ENCODE peak calls at places on chromosomes 2 and 18, in six cellular contexts. V, S, Y, D, X and Z are unnamed samples.
A peak's percentile ranks its signal among the peaks of the same experiment; 100 is the strongest.

GRCh38 chr2:232890896-232891601 is 21.0 kb downstream of the SNORC start:
- DNase-seq in V (peak; percentile 62), S (no peak), Y (no peak), D (peak; percentile 40), X (peak; percentile 35), Z (peak; percentile 84)

GRCh38 chr18:34729740-34730338 is 19.7 kb downstream of the DTNA start:
- DNase-seq in V (no peak), S (no peak), Y (peak; percentile 30), D (no peak), X (no peak), Z (no peak)

GRCh38 chr2:96856776-96857673 is 791 bp downstream of the ANKRD39 start:
- DNase-seq in V (no peak), S (peak; percentile 40), Y (peak; percentile 37), D (no peak), X (no peak), Z (no peak)

GRCh38 chr2:215218587-215219577 is 80.5 kb upstream of the ABCA12 start:
- DNase-seq in V (peak; percentile 49), S (peak; percentile 13), Y (peak; percentile 21), D (no peak), X (no peak), Z (no peak)

GRCh38 chr2:180753809-180754761 is 226.3 kb upstream of the UBE2E3 start:
- DNase-seq in V (peak; percentile 72), S (peak; percentile 80), Y (no peak), D (peak; percentile 65), X (no peak), Z (no peak)

GRCh38 chr2:97724946-97725688 is 11.7 kb downstream of the ZAP70 start:
- DNase-seq in V (no peak), S (no peak), Y (no peak), D (no peak), X (no peak), Z (no peak)

GRCh38 chr2:187057466-187057865 is 208.5 kb upstream of the ZSWIM2 start:
- DNase-seq in V (no peak), S (no peak), Y (no peak), D (no peak), X (no peak), Z (no peak)

GRCh38 chr2:49154891-49155290 is 576 bp upstream of the FSHR start:
- DNase-seq in V (no peak), S (no peak), Y (no peak), D (no peak), X (no peak), Z (no peak)

GRCh38 chr2:54838585-54839035 is 115.1 kb downstream of the EML6 start:
- DNase-seq in V (peak; percentile 50), S (peak; percentile 83), Y (peak; percentile 64), D (peak; percentile 55), X (peak; percentile 42), Z (peak; percentile 35)

GRCh38 chr2:223414646-223415045 is 187.5 kb downstream of the SCG2 start:
- DNase-seq in V (no peak), S (peak; percentile 70), Y (peak; percentile 32), D (peak; percentile 94), X (no peak), Z (no peak)

GRCh38 chr2:40431600-40431955 is 20.3 kb downstream of the SLC8A1 start:
- DNase-seq in V (no peak), S (peak; percentile 93), Y (peak; percentile 66), D (peak; percentile 94), X (no peak), Z (no peak)

GRCh38 chr2:205629021-205629817 is 53.1 kb upstream of the NRP2 start:
- DNase-seq in V (no peak), S (no peak), Y (no peak), D (no peak), X (no peak), Z (no peak)

GRCh38 chr18:7577706-7578105 is 10.6 kb downstream of the PTPRM start:
- DNase-seq in V (no peak), S (no peak), Y (no peak), D (peak; percentile 84), X (no peak), Z (no peak)

GRCh38 chr2:10661846-10662245 is 27.9 kb downstream of the NOL10 start:
- DNase-seq in V (no peak), S (no peak), Y (no peak), D (no peak), X (no peak), Z (no peak)

DNA sequence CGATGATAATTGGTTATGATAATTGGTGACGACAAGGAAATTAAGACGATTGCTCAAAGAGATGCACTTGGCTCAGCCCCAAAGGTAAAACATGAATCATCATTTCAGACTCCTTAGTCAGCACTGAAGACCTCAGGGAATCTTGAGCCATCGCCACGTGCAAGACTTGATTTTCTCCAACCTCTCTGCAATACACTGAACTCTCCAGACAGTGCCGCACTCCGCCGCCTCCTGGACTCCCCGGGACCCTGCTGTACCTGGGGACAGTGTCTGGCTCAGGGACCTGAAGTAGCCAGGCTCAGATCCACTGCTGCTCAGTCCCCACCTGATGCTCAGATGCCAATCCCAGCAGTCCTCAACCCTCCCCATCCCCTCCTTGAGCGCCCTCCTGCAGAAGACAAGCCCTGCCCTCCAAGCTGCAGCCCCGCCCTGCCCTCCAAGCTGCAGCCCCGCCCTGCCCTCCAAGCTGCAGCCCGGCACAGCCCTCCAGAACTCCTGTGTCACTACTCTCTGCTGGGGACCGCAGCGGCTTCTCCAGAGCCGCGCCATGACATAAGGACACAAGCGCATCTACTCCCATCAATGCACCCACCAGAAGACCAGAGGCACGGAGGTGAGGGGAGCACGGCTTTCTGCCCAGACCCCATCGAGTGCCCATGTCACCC is 1.1 kb downstream of the TMEM18 start:
- DNase-seq in V (peak; percentile 83), S (peak; percentile 95), Y (peak; percentile 51), D (peak; percentile 91), X (peak; percentile 43), Z (no peak)
- TF ChIP-seq CTCF in V (peak; percentile 56), S (peak; percentile 44), Y (no peak), D (peak; percentile 53), X (peak; percentile 47), Z (peak; percentile 3)

GRCh38 chr2:150911766-150912280 is 349.8 kb downstream of the RBM43 start:
- DNase-seq in V (peak; percentile 65), S (peak; percentile 97), Y (peak; percentile 61), D (peak; percentile 82), X (no peak), Z (no peak)

GRCh38 chr2:150907466-150907865 is 354.2 kb downstream of the RBM43 start:
- DNase-seq in V (no peak), S (no peak), Y (no peak), D (no peak), X (no peak), Z (no peak)

GRCh38 chr2:150909090-150909489 is 352.6 kb downstream of the RBM43 start:
- DNase-seq in V (no peak), S (no peak), Y (no peak), D (no peak), X (no peak), Z (no peak)

DNA sequence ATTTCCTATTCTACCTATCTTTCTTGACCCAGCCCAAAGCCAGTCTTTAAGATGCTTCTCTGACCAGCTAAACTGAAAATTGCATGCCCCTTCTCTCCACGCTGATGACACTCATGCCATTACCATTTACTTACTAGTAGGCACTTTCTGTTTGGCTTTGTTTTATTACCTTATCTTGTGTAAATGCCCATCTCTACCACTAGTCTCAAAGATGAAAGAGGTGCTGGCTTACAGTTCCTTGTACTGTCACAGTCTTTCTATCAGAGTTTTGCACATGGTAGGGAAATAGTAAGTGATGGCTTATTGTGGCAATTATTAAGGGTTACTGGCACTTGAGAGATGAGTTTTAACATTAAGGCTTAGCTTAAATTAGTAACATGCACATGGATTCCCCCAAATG is 352.1 kb downstream of the RBM43 start:
- DNase-seq in V (no peak), S (no peak), Y (no peak), D (no peak), X (no peak), Z (no peak)
- TF ChIP-seq CTCF in V (no peak), S (peak; percentile 15), Y (no peak), D (no peak), X (peak; percentile 14), Z (no peak)

DNA sequence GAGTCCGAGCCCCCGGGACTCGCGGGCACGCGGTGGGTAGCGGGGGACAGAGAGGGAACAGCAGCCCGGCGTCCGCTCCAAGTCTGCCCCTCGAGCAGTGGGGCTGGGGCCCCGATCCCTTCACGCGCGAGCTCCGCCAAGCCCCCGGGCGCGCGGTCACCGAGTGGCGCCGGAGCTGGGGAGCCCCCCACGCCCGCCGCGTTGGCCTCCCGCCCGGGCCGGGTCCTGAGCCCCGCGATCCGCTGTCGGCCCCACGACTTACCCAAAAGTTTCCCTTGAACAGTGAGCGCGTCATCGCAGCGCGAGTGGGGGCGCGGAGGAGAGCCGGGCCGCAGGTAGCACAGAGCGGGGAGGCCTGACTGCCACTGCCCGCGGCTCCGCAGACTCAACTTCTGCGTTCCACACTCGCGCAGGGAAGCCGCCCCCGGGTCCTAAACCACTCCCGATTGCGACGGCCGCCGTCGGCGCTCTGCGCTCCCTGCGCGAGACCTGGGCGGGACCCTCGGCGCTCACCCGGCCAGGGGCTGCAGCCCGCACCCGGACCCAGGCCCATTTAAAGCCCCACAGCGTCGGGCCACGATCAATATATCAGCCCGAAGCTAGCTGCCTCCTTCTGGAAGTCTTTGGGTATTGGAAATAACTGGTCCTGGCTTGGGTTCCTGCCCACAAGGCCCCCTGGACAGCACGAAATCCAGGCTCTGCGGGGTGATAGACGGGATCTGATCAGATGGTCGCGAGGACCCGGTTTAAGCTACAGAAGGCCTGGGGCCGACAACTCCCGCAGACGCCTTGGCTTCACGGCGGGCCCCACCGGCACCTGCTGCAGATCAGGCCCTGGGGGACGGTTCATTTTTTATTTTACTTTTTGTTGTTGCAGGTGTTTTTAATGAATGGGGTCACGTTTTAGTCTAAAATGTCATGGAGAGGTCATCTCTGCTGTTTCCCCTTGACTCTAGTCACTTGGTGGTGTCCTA is at the start of gene PSTPIP2:
- DNase-seq in V (no peak), S (peak; percentile 42), Y (peak; percentile 80), D (peak; percentile 68), X (peak; percentile 48), Z (no peak)
- TF ChIP-seq CTCF in V (no peak), S (no peak), Y (no peak), D (no peak), X (peak; percentile 30), Z (peak; percentile 2)

GRCh38 chr2:221264318-221264717 is 307.8 kb downstream of the EPHA4 start:
- DNase-seq in V (no peak), S (no peak), Y (no peak), D (no peak), X (no peak), Z (no peak)
- TF ChIP-seq CTCF in V (no peak), S (no peak), Y (no peak), D (no peak), X (no peak), Z (no peak)